ENCODE peak calls at places on chromosomes 16 and 17, in six cellular contexts. V is ovary, F is PC-3, O is astrocyte, S is pancreas, R is lung. M is an unnamed sample.

GRCh38 chr16:29809850-29810698 is 1.9 kb upstream of the PRRT2 start:
- DNase-seq in V (peak; percentile 40), F (peak; percentile 17), O (no peak), S (no peak), R (no peak), M (peak; percentile 54)

GRCh38 chr17:53313746-53314145 is 509.0 kb upstream of the KIF2B start:
- DNase-seq in V (no peak), F (peak; percentile 31), O (peak; percentile 6), S (no peak), R (no peak), M (no peak)

GRCh38 chr16:14321542-14321941 is 250.4 kb downstream of the MRTFB start:
- DNase-seq in V (peak; percentile 59), F (no peak), O (no peak), S (peak; percentile 94), R (no peak), M (no peak)

GRCh38 chr17:725746-726145 is 6.7 kb upstream of the TLCD3A start:
- DNase-seq in V (no peak), F (no peak), O (no peak), S (no peak), R (no peak), M (no peak)

GRCh38 chr17:48490391-48491026 is 40.3 kb downstream of the HOXB1 start:
- DNase-seq in V (no peak), F (peak; percentile 32), O (peak; percentile 46), S (no peak), R (no peak), M (no peak)

GRCh38 chr17:49510059-49510719 is 15.1 kb downstream of the NGFR start:
- DNase-seq in V (no peak), F (no peak), O (no peak), S (no peak), R (no peak), M (no peak)

GRCh38 chr16:4846503-4846900 is 586 bp downstream of the GLYR1 start:
- DNase-seq in V (no peak), F (peak; percentile 18), O (peak; percentile 60), S (peak; percentile 31), R (peak; percentile 61), M (peak; percentile 87)

GRCh38 chr17:752620-753219 is 656 bp upstream of the GEMIN4 start:
- DNase-seq in V (peak; percentile 78), F (no peak), O (peak; percentile 49), S (peak; percentile 75), R (peak; percentile 81), M (peak; percentile 85)

GRCh38 chr16:9757687-9758086 is 424.5 kb downstream of the GRIN2A start:
- DNase-seq in V (no peak), F (no peak), O (no peak), S (no peak), R (no peak), M (no peak)

GRCh38 chr17:50129303-50129945 is 536 bp downstream of the SAMD14 start:
- DNase-seq in V (no peak), F (no peak), O (peak; percentile 46), S (no peak), R (no peak), M (no peak)

GRCh38 chr17:82876602-82877391 is 37.0 kb upstream of the ZNF750 start:
- DNase-seq in V (peak; percentile 79), F (peak; percentile 55), O (peak; percentile 57), S (peak; percentile 79), R (peak; percentile 87), M (peak; percentile 89)

GRCh38 chr16:54288592-54289241 is 2.1 kb upstream of the IRX3 start:
- DNase-seq in V (no peak), F (no peak), O (no peak), S (no peak), R (no peak), M (no peak)

GRCh38 chr17:68972119-68972704 is 17.0 kb upstream of the ABCA8 start:
- DNase-seq in V (peak; percentile 49), F (peak; percentile 62), O (no peak), S (no peak), R (no peak), M (no peak)

GRCh38 chr17:32006957-32007462 is at the start of gene LRRC37B:
- DNase-seq in V (peak; percentile 89), F (peak; percentile 75), O (peak; percentile 36), S (peak; percentile 78), R (peak; percentile 90), M (peak; percentile 91)

GRCh38 chr17:83083368-83084201 is 4.2 kb downstream of the METRNL start:
- DNase-seq in V (no peak), F (peak; percentile 86), O (peak; percentile 99), S (no peak), R (no peak), M (peak; percentile 85)

GRCh38 chr17:43791589-43791988 is 11.4 kb downstream of the CFAP97D1 start:
- DNase-seq in V (no peak), F (peak; percentile 84), O (peak; percentile 50), S (no peak), R (no peak), M (no peak)

GRCh38 chr17:83069931-83070374 is 9.5 kb upstream of the METRNL start:
- DNase-seq in V (no peak), F (no peak), O (no peak), S (no peak), R (no peak), M (peak; percentile 48)

GRCh38 chr17:57338257-57338919 is 82.1 kb downstream of the MSI2 start:
- DNase-seq in V (no peak), F (no peak), O (no peak), S (no peak), R (no peak), M (no peak)

GRCh38 chr17:1992541-1992940 is 32.6 kb downstream of the RTN4RL1 start:
- DNase-seq in V (no peak), F (no peak), O (no peak), S (no peak), R (no peak), M (no peak)

GRCh38 chr16:69865701-69866100 is 85.4 kb upstream of the CLEC18A start:
- DNase-seq in V (no peak), F (no peak), O (peak; percentile 95), S (no peak), R (peak; percentile 32), M (no peak)

GRCh38 chr16:86882586-86883280 is 304.4 kb downstream of the FOXL1 start:
- DNase-seq in V (no peak), F (peak; percentile 65), O (peak; percentile 80), S (no peak), R (no peak), M (peak; percentile 87)

GRCh38 chr17:67759355-67760171 is 41.8 kb downstream of the NOL11 start:
- DNase-seq in V (peak; percentile 25), F (no peak), O (peak; percentile 8), S (no peak), R (peak; percentile 29), M (no peak)

GRCh38 chr17:76138896-76139248 is 2.2 kb downstream of the FOXJ1 start:
- DNase-seq in V (no peak), F (no peak), O (no peak), S (no peak), R (no peak), M (no peak)

GRCh38 chr17:37079735-37080134 is 131.0 kb downstream of the AATF start:
- DNase-seq in V (no peak), F (no peak), O (no peak), S (no peak), R (no peak), M (no peak)

GRCh38 chr17:61335845-61336655 is 63.6 kb upstream of the TBX2 start:
- DNase-seq in V (no peak), F (peak; percentile 93), O (peak; percentile 89), S (peak; percentile 73), R (peak; percentile 49), M (no peak)

GRCh38 chr17:68302066-68302564 is 10.8 kb downstream of the ARSG start:
- DNase-seq in V (peak; percentile 41), F (no peak), O (peak; percentile 47), S (no peak), R (no peak), M (no peak)

GRCh38 chr16:68737046-68737729 is at the start of gene CDH1:
- DNase-seq in V (peak; percentile 20), F (peak; percentile 86), O (no peak), S (peak; percentile 97), R (peak; percentile 93), M (no peak)

GRCh38 chr16:50458694-50459271 is 89.4 kb upstream of the NKD1 start:
- DNase-seq in V (no peak), F (no peak), O (no peak), S (no peak), R (no peak), M (no peak)
- H3K27me3 ChIP-seq in V (no peaks in the 10 kb centered on the region), F (peaks cover 10% of the 10 kb centered on the region), O (peaks cover 21% of the 10 kb centered on the region), S (no peaks in the 10 kb centered on the region), R (no peaks in the 10 kb centered on the region), M (no peaks in the 10 kb centered on the region)

GRCh38 chr17:36048061-36048460 is 16.0 kb upstream of the CCL18 start:
- DNase-seq in V (no peak), F (no peak), O (no peak), S (no peak), R (no peak), M (no peak)
- H3K9me3 ChIP-seq in V (no peaks in the 10 kb centered on the region), F (no peaks in the 10 kb centered on the region), O (no peaks in the 10 kb centered on the region), S (no peaks in the 10 kb centered on the region), R (peaks cover 9% of the 10 kb centered on the region), M (peaks cover 2% of the 10 kb centered on the region)

GRCh38 chr16:709651-710499 is 4.3 kb upstream of the FBXL16 start:
- DNase-seq in V (no peak), F (peak; percentile 54), O (peak; percentile 84), S (no peak), R (no peak), M (no peak)

GRCh38 chr16:707062-707538 is 1.5 kb upstream of the FBXL16 start:
- DNase-seq in V (no peak), F (no peak), O (no peak), S (no peak), R (no peak), M (no peak)

GRCh38 chr16:706189-707061 is 824 bp upstream of the FBXL16 start:
- DNase-seq in V (no peak), F (no peak), O (no peak), S (no peak), R (no peak), M (no peak)

GRCh38 chr16:708959-709358 is 3.4 kb upstream of the FBXL16 start:
- DNase-seq in V (no peak), F (no peak), O (no peak), S (no peak), R (no peak), M (no peak)

DNA sequence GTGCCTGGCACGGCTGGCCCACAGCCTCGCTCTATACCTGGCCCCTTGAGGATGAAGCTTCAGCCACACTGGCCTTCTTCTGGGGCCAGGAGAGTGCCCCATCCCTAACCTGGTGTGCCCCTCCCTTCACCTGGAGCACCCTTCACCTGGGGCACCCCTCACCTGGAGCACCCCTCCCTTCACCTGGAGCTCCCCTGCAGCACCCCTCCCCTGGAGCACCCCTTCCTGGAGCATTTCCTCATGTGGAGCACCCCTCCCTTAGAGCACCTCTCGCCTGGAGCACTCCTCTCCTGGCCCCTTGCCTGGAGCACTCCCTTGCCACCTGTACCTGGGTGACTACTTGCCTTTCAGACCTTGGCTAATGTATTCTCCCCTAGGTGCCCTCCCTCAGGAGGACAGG is 2.4 kb upstream of the FBXL16 start:
- DNase-seq in V (no peak), F (no peak), O (no peak), S (no peak), R (no peak), M (no peak)
- H3K27me3 ChIP-seq in V (peaks cover 7% of the 10 kb centered on the region), F (peaks cover 33% of the 10 kb centered on the region), O (peaks cover 22% of the 10 kb centered on the region), S (peaks cover 31% of the 10 kb centered on the region), R (peaks cover 11% of the 10 kb centered on the region), M (no peaks in the 10 kb centered on the region)

DNA sequence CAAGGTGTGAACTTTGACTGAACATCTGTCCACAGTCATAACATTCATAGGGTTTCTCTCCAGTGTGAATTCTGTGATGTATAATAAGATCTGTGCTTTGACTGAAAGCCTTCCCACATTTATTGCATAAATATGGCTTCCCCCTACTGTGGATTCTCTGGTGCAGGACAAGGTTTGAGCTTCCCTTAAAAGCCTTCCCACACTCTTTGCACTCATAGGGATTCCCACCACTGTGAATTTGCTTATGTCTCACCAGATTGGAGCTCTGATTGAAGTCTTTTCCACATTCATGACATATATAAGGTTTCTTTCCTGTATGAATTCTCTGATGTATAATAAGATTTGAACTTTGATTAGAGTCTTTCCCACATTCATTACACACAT is 8.3 kb downstream of the ZNF594 start:
- DNase-seq in V (no peak), F (no peak), O (no peak), S (no peak), R (no peak), M (no peak)
- H3K9me3 ChIP-seq in V (peaks cover 22% of the 10 kb centered on the region), F (peaks cover 38% of the 10 kb centered on the region), O (peaks cover 79% of the 10 kb centered on the region), S (peaks cover 36% of the 10 kb centered on the region), R (peaks cover 41% of the 10 kb centered on the region), M (peaks cover 37% of the 10 kb centered on the region)

M was measured in aorta.